ENCODE peak calls at places on chromosomes 13 and 19, in six cellular contexts. V is tibial artery, F is brain microvascular endothelial cell, M is left ventricle myocardium inferior, R is psoas muscle, S is suprapubic skin. G is an unnamed sample.

GRCh38 chr13:80814541-80814940 is 473.6 kb upstream of the SPRY2 start:
- DNase-seq in V (no peak), F (peak), M (no peak), R (no peak), S (no peak), G (no peak)

GRCh38 chr13:111344471-111345191 is 24.2 kb downstream of the TEX29 start:
- DNase-seq in V (no peak), F (peak), M (no peak), R (peak), S (no peak), G (no peak)

GRCh38 chr13:40190656-40191100 is 475.8 kb downstream of the FOXO1 start:
- DNase-seq in V (peak), F (peak), M (no peak), R (peak), S (no peak), G (peak)

GRCh38 chr13:110228936-110229904 is 77.7 kb downstream of the COL4A1 start:
- DNase-seq in V (no peak), F (peak), M (no peak), R (no peak), S (no peak), G (no peak)

GRCh38 chr13:96027496-96027895 is 25.7 kb downstream of the UGGT2 start:
- DNase-seq in V (no peak), F (no peak), M (no peak), R (no peak), S (no peak), G (no peak)

GRCh38 chr19:10919352-10920287 is 8.8 kb downstream of the YIPF2 start:
- DNase-seq in V (no peak), F (no peak), M (no peak), R (no peak), S (no peak), G (no peak)

GRCh38 chr13:112907916-112908315 is 61.1 kb upstream of the MCF2L start:
- DNase-seq in V (no peak), F (no peak), M (no peak), R (no peak), S (peak), G (no peak)

GRCh38 chr19:32018014-32018413 is 327.4 kb upstream of the ZNF507 start:
- DNase-seq in V (no peak), F (no peak), M (no peak), R (no peak), S (no peak), G (no peak)

GRCh38 chr19:5547881-5548280 is 19.9 kb downstream of the TINCR start:
- DNase-seq in V (no peak), F (peak), M (no peak), R (no peak), S (no peak), G (peak)

GRCh38 chr19:1027953-1028902 is 1.8 kb downstream of the CNN2 start:
- DNase-seq in V (peak), F (peak), M (peak), R (peak), S (no peak), G (peak)

GRCh38 chr19:3516675-3517207 is 10.6 kb downstream of the FZR1 start:
- DNase-seq in V (no peak), F (no peak), M (no peak), R (no peak), S (no peak), G (peak)

GRCh38 chr19:17292301-17293074 is 10.7 kb downstream of the ABHD8 start:
- DNase-seq in V (peak), F (peak), M (peak), R (peak), S (no peak), G (peak)

GRCh38 chr19:28652790-28653189 is 560.2 kb downstream of the UQCRFS1 start:
- DNase-seq in V (no peak), F (no peak), M (no peak), R (no peak), S (no peak), G (no peak)

GRCh38 chr19:44955500-44956439 is 590 bp downstream of the CLPTM1 start:
- DNase-seq in V (no peak), F (no peak), M (no peak), R (no peak), S (peak), G (no peak)

GRCh38 chr19:33239223-33239975 is 13.7 kb upstream of the SLC7A10 start:
- DNase-seq in V (no peak), F (no peak), M (no peak), R (no peak), S (no peak), G (no peak)

GRCh38 chr19:14599548-14600147 is 16.8 kb downstream of the CLEC17A start:
- DNase-seq in V (no peak), F (no peak), M (no peak), R (no peak), S (no peak), G (no peak)

GRCh38 chr13:70380809-70381208 is 272.6 kb upstream of the KLHL1 start:
- DNase-seq in V (no peak), F (no peak), M (no peak), R (no peak), S (no peak), G (no peak)

GRCh38 chr13:98142427-98143156 is at the start of gene FARP1:
- DNase-seq in V (peak), F (no peak), M (peak), R (peak), S (peak), G (peak)

GRCh38 chr19:10189631-10190425 is 4.9 kb downstream of the DNMT1 start:
- DNase-seq in V (no peak), F (no peak), M (no peak), R (no peak), S (no peak), G (no peak)

GRCh38 chr19:39425744-39426143 is 10.0 kb downstream of the RPS16 start:
- DNase-seq in V (no peak), F (no peak), M (no peak), R (no peak), S (no peak), G (no peak)

GRCh38 chr19:51070334-51070886 is 5.5 kb upstream of the KLK13 start:
- DNase-seq in V (no peak), F (no peak), M (no peak), R (no peak), S (no peak), G (no peak)

GRCh38 chr13:43368003-43368402 is 344.6 kb downstream of the DNAJC15 start:
- DNase-seq in V (no peak), F (peak), M (no peak), R (no peak), S (no peak), G (no peak)

GRCh38 chr13:101941095-101941777 is 460.6 kb downstream of the FGF14 start:
- DNase-seq in V (no peak), F (peak), M (no peak), R (no peak), S (no peak), G (no peak)

GRCh38 chr13:101942038-101942437 is 459.8 kb downstream of the FGF14 start:
- DNase-seq in V (no peak), F (peak), M (no peak), R (no peak), S (no peak), G (peak)

GRCh38 chr13:101946411-101946810 is 455.4 kb downstream of the FGF14 start:
- DNase-seq in V (no peak), F (no peak), M (no peak), R (no peak), S (no peak), G (no peak)

GRCh38 chr13:101942535-101943157 is 459.2 kb downstream of the FGF14 start:
- DNase-seq in V (no peak), F (no peak), M (no peak), R (no peak), S (no peak), G (no peak)

GRCh38 chr13:101945435-101945834 is 456.4 kb downstream of the FGF14 start:
- DNase-seq in V (no peak), F (no peak), M (no peak), R (no peak), S (no peak), G (no peak)
- TF ChIP-seq CTCF in V (no peak), F (peak), M (no peak), R (no peak), S (no peak), G (no peak)

GRCh38 chr19:49690656-49691242 is at the start of gene CPT1C:
- DNase-seq in V (peak), F (peak), M (peak), R (peak), S (peak), G (no peak)

GRCh38 chr19:49690073-49690655 is 752 bp upstream of the CPT1C start:
- DNase-seq in V (no peak), F (no peak), M (no peak), R (no peak), S (peak), G (no peak)

GRCh38 chr19:49688531-49689132 is 762 bp upstream of the ADM5 start:
- DNase-seq in V (no peak), F (no peak), M (no peak), R (no peak), S (peak), G (no peak)

GRCh38 chr19:49687566-49688316 is 1.7 kb upstream of the ADM5 start:
- DNase-seq in V (no peak), F (no peak), M (no peak), R (no peak), S (peak), G (no peak)

DNA sequence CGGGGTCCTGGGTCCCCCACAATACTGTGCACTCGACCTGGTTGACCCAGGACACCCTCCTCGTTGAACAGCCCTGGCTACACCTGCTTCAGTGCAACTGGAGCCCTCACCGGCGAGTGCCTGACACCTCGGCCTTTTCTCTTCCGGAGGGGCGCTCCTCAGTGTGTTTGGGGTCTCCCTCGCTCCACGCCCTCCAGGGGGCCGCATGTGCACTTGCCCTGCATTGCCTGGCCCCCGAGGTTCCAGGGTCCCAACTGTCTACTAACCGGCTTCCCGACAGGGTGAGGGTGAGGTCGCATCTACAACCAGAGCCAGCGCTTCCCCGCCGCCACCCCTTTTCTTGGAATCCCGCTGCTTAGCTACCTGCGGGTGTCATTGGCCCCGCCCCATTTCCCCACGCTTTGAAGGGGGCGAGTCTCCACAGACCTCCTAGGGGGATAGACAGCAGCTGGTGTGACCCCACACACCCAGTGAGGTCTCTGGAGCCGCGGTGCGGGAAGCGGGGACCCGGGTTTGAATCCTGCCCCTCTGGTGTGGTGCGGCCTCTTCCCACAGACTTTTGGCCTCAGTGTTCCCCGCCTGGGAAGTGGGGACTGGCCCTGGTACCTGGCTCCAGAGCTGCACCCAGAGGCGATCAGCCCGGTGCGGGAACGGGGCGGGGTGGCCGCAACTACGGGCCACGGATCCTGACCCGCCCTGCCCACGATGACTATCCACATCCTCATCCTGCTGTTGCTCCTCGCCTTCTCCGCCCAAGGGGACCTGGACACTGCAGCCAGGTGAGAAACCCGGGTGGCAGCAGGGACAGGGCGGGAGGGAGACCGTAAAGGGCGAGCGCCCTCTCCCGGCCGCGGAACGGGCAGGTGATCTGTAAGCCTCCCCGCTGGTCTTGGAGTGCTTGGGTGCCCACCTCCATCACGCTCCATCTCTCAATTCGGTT is at the start of gene ADM5:
- DNase-seq in V (no peak), F (no peak), M (peak), R (no peak), S (peak), G (no peak)
- TF ChIP-seq CTCF in V (peak), F (peak), M (peak), R (peak), S (no peak), G (no peak)

GRCh38 chr13:23319915-23320224 is 113.6 kb downstream of the SACS start:
- DNase-seq in V (no peak), F (no peak), M (no peak), R (no peak), S (no peak), G (no peak)
- TF ChIP-seq CTCF in V (no peak), F (no peak), M (no peak), R (no peak), S (no peak), G (no peak)

DNA sequence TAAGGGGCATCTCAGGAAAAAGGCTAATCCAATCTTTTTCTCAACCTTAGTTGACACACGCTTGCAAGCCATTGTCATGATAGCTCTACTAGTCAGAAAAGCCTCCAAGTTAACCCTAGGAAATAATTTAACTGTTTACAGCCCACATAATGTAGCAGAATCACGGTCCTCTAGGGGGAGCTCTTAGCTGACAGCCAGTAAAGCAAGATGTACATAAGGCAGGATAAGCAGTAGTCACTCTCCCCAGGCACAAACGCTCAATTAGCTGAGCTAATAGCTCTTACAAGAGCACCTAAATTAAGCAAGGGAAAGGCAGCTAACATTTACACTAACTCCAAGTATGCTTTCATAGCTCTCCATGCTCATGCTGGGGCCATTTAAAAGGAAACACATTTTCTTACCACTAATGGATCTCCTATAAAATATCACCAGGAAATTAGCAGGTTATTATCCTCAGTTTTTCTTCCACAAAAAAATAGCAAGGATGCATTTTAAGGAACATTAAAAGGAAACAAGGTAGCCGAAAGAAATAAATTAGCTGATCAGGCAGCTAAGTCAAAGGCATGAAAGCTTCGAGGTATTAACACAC is 33.7 kb upstream of the ZSCAN5A start:
- DNase-seq in V (no peak), F (peak), M (no peak), R (no peak), S (no peak), G (peak)
- TF ChIP-seq CTCF in V (no peak), F (peak), M (no peak), R (no peak), S (no peak), G (no peak)

GRCh38 chr13:35210234-35210633 is 266.3 kb downstream of the MAB21L1 start:
- DNase-seq in V (no peak), F (no peak), M (no peak), R (no peak), S (no peak), G (no peak)
- TF ChIP-seq CTCF in V (no peak), F (no peak), M (peak), R (no peak), S (no peak), G (no peak)

GRCh38 chr13:21619633-21620220 is 15.8 kb upstream of the MICU2 start:
- DNase-seq in V (no peak), F (no peak), M (no peak), R (no peak), S (no peak), G (no peak)

GRCh38 chr13:21620858-21621257 is 16.9 kb upstream of the MICU2 start:
- DNase-seq in V (no peak), F (no peak), M (no peak), R (no peak), S (no peak), G (no peak)

DNA sequence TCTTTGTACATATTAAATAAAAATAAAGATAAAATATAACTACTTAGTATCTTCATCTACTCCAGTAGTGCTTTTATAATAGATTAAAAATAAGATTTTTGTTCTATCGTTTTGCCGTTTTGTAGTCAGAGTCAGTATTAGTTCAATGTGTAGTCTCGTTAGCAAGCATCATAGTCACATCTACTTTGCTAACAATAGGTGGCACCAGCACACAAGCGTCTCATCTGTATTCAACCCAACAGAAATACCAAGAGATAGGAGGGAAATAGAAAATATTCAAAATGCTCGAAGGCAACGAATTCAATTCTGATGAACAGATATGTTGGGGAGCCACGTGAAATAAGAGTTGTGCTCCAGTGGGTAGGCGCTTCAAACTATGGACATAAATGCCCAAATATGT is 21.4 kb upstream of the MICU2 start:
- DNase-seq in V (no peak), F (peak), M (no peak), R (no peak), S (no peak), G (peak)
- TF ChIP-seq CTCF in V (no peak), F (peak), M (peak), R (no peak), S (no peak), G (no peak)

GRCh38 chr19:30686252-30686762 is 314.1 kb downstream of the ZNF536 start:
- DNase-seq in V (no peak), F (no peak), M (no peak), R (no peak), S (peak), G (no peak)
- TF ChIP-seq CTCF in V (no peak), F (peak), M (peak), R (no peak), S (no peak), G (no peak)

GRCh38 chr19:38376576-38376975 is 2.2 kb downstream of the PSMD8 start:
- DNase-seq in V (no peak), F (no peak), M (no peak), R (peak), S (no peak), G (no peak)
- TF ChIP-seq CTCF in V (no peak), F (no peak), M (no peak), R (no peak), S (no peak), G (no peak)

GRCh38 chr19:37718357-37718756 is 1.2 kb downstream of the ZNF607 start:
- DNase-seq in V (no peak), F (no peak), M (no peak), R (no peak), S (no peak), G (no peak)

GRCh38 chr19:37719927-37720265 is 335 bp upstream of the ZNF607 start:
- DNase-seq in V (no peak), F (no peak), M (no peak), R (no peak), S (no peak), G (no peak)

GRCh38 chr19:37725181-37725580 is 5.6 kb upstream of the ZNF607 start:
- DNase-seq in V (no peak), F (no peak), M (no peak), R (no peak), S (no peak), G (no peak)

GRCh38 chr19:37716140-37716539 is 3.4 kb downstream of the ZNF607 start:
- DNase-seq in V (no peak), F (no peak), M (no peak), R (no peak), S (no peak), G (no peak)

GRCh38 chr19:37719111-37719926 is at the start of gene ZNF607:
- DNase-seq in V (peak), F (peak), M (peak), R (peak), S (peak), G (peak)
- TF ChIP-seq CTCF in V (peak), F (peak), M (peak), R (peak), S (peak), G (no peak)

GRCh38 chr13:50277127-50277526 is 261.9 kb downstream of the KCNRG start:
- DNase-seq in V (no peak), F (no peak), M (no peak), R (no peak), S (no peak), G (no peak)
- TF ChIP-seq CTCF in V (no peak), F (no peak), M (no peak), R (no peak), S (no peak), G (no peak)